ENCODE peak calls at places on chromosomes 4 and X, in nine cellular contexts. J is IMR-90, V is foreskin fibroblast, H is thoracic aorta, L is fibroblast of lung, M is fibroblast of pulmonary artery, G is NT2/D1, R is ascending aorta, I is aorta. K is an unnamed sample.

GRCh38 chr4:120829113-120829831 is 93.3 kb downstream of the PRDM5 start:
- DNase-seq in J (peak), V (peak), H (no peak), L (no peak), M (peak), G (no peak), R (no peak), I (no peak), K (peak)

GRCh38 chrX:108736509-108737479 is at the start of gene IRS4:
- DNase-seq in J (no peak), V (peak), H (no peak), L (peak), M (peak), G (peak), R (no peak), I (peak), K (no peak)

GRCh38 chr4:156190606-156191005 is 236.9 kb upstream of the CTSO start:
- DNase-seq in J (peak), V (peak), H (no peak), L (peak), M (peak), G (no peak), R (no peak), I (no peak), K (peak)

GRCh38 chr4:89269267-89269666 is 38.3 kb downstream of the GPRIN3 start:
- DNase-seq in J (no peak), V (no peak), H (no peak), L (no peak), M (no peak), G (no peak), R (no peak), I (no peak), K (no peak)

GRCh38 chrX:134244043-134244442 is 7.1 kb downstream of the CCDC160 start:
- DNase-seq in J (peak), V (peak), H (no peak), L (peak), M (peak), G (no peak), R (no peak), I (no peak), K (no peak)

GRCh38 chr4:12791536-12791935 is 692.6 kb downstream of the RAB28 start:
- DNase-seq in J (no peak), V (no peak), H (no peak), L (no peak), M (peak), G (no peak), R (no peak), I (no peak), K (no peak)

GRCh38 chrX:20727447-20727846 is 460.7 kb upstream of the RPS6KA3 start:
- DNase-seq in J (no peak), V (no peak), H (no peak), L (no peak), M (no peak), G (no peak), R (no peak), I (no peak), K (no peak)

GRCh38 chr4:124121511-124121934 is 591.0 kb downstream of the ANKRD50 start:
- DNase-seq in J (peak), V (peak), H (no peak), L (peak), M (peak), G (no peak), R (no peak), I (no peak), K (peak)

GRCh38 chrX:43644124-43644701 is 11.9 kb upstream of the MAOA start:
- DNase-seq in J (peak), V (peak), H (no peak), L (peak), M (peak), G (no peak), R (no peak), I (no peak), K (peak)

GRCh38 chr4:113646456-113646809 is 115.1 kb downstream of the CAMK2D start:
- DNase-seq in J (peak), V (peak), H (no peak), L (peak), M (peak), G (peak), R (no peak), I (no peak), K (peak)

GRCh38 chr4:54228064-54228527 is 997 bp upstream of the PDGFRA start:
- DNase-seq in J (peak), V (peak), H (no peak), L (peak), M (peak), G (peak), R (peak), I (peak), K (peak)

GRCh38 chr4:10982305-10982704 is 297.7 kb upstream of the CLNK start:
- DNase-seq in J (no peak), V (no peak), H (no peak), L (no peak), M (no peak), G (peak), R (no peak), I (no peak), K (no peak)

DNA sequence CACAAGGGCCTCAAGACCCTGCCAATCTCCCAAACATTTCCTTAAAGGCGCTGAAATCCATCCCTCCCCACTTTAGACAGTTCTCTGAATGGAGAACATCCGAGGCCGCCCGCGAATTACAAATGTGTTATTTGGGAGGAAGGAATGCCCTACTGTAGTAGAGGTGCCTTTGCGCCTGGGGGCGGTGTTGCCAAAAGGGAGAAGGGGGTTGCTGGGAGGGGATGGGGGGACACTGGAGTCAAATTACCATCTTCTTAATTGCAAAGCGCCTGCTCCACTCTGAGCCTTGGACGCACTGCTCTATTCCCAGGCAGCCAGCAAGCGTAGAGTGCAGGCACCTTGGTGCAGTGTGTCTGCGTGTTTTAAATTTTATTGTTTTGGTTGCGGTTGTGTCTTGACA is 2.7 kb downstream of the TMEM255A start:
- DNase-seq in J (no peak), V (peak), H (no peak), L (no peak), M (no peak), G (peak), R (no peak), I (no peak), K (no peak)
- H3K4me3 ChIP-seq in J (no peak), V (no peak), H (peak), L (no peak), M (no peak), G (peak), R (no peak), I (no peak), K (no peak)

DNA sequence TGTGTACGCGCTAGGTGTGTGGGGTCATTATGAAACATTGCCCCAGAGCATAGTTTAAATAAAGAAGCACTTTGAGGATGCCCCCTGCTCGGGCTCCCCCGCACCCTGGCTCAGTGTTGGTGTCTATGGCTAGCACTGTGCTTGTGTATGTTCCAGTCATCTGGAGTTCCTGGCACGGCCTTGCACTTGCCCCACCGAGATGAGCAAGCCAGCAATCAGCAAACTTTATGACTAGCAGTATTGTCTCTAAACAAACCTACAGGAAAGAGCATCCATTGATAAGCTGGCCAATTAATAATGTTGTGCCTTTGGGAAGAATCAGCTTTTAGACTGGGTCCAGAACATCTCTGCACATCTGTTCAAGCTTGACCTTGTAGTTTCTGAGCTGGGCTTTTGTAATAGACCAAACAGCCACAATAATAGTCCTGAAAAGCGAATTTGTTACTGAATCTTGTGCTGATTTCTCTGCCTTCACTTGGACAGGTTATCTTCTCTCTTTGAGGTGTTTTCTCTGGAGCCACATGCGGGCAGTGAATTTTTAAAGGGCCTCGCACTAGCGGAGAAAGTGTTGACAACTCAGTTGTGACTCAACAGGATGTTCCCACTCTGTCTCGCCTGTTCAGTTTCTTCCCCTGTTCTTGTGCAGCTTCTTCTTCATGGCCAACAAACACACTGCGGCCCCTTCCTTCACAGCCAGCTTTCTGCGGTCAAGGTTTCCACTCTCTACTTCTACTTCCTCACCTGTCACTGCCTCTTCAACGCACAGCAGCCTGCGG is 895 bp upstream of the SHROOM4 start:
- DNase-seq in J (peak), V (peak), H (no peak), L (peak), M (peak), G (no peak), R (no peak), I (peak), K (no peak)
- H3K4me3 ChIP-seq in J (peak), V (peak), H (peak), L (no peak), M (peak), G (peak), R (peak), I (no peak), K (no peak)

GRCh38 chr4:4861592-4862551 is 2.4 kb downstream of the MSX1 start:
- DNase-seq in J (no peak), V (no peak), H (no peak), L (no peak), M (no peak), G (no peak), R (no peak), I (no peak), K (no peak)
- H3K4me3 ChIP-seq in J (peak), V (peak), H (peak), L (no peak), M (peak), G (no peak), R (no peak), I (no peak), K (peak)

GRCh38 chr4:23890369-23891063 is 669 bp upstream of the PPARGC1A start:
- DNase-seq in J (no peak), V (peak), H (no peak), L (no peak), M (no peak), G (no peak), R (no peak), I (no peak), K (no peak)
- H3K4me3 ChIP-seq in J (peak), V (peak), H (peak), L (no peak), M (no peak), G (no peak), R (peak), I (peak), K (no peak)